ENCODE peak calls at places on chromosomes 7 and 10, in six cellular contexts. Q, J, B, C, V and G are unnamed samples.
A peak's percentile ranks its signal among the peaks of the same experiment; 100 is the strongest.

GRCh38 chr10:15725603-15726002 is 5.9 kb upstream of the ITGA8 start:
- DNase-seq in C (peak; percentile 60), B (peak; percentile 49), J (no peak), V (peak; percentile 90), Q (peak; percentile 81), G (peak; percentile 28)

GRCh38 chr7:32357535-32358277 is 132.5 kb downstream of the LSM5 start:
- DNase-seq in Q (peak; percentile 0), B (no peak), V (no peak), C (no peak), J (no peak), G (no peak)

GRCh38 chr7:43639858-43640491 is 57.1 kb downstream of the STK17A start:
- DNase-seq in Q (peak; percentile 83), B (peak; percentile 98), V (peak; percentile 86), J (no peak), C (no peak), G (peak; percentile 60)

GRCh38 chr10:50658165-50658564 is 34.4 kb upstream of the SGMS1 start:
- DNase-seq in Q (no peak), C (no peak), B (no peak), V (no peak), J (no peak), G (no peak)

GRCh38 chr10:7231420-7232414 is 179.1 kb downstream of the SFMBT2 start:
- DNase-seq in J (no peak), B (no peak), Q (no peak), V (no peak), C (no peak), G (no peak)

GRCh38 chr10:73480158-73480557 is 15.7 kb downstream of the PPP3CB start:
- DNase-seq in J (no peak), V (peak; percentile 34), Q (peak; percentile 75), C (no peak), B (peak; percentile 21), G (no peak)

GRCh38 chr7:93717217-93717900 is 142.8 kb upstream of the CALCR start:
- DNase-seq in B (no peak), V (no peak), J (no peak), Q (peak; percentile 63), C (no peak), G (no peak)

GRCh38 chr7:126727930-126728331 is 524.8 kb downstream of the GRM8 start:
- DNase-seq in B (peak; percentile 44), Q (peak; percentile 23), J (no peak), C (no peak), V (no peak), G (no peak)

GRCh38 chr7:36923831-36924555 is 199.7 kb upstream of the AOAH start:
- DNase-seq in B (no peak), C (no peak), J (no peak), V (no peak), Q (no peak), G (peak; percentile 27)

GRCh38 chr10:55500931-55501559 is 700.0 kb upstream of the PCDH15 start:
- DNase-seq in B (peak; percentile 57), V (no peak), J (peak; percentile 68), C (peak; percentile 3), Q (peak; percentile 52), G (peak; percentile 18)

GRCh38 chr10:130234171-130234965 is 98.2 kb downstream of the GLRX3 start:
- DNase-seq in J (peak; percentile 20), Q (no peak), B (no peak), C (no peak), V (no peak), G (no peak)

GRCh38 chr7:55476071-55476803 is 96.1 kb downstream of the VOPP1 start:
- DNase-seq in J (no peak), Q (peak; percentile 80), V (peak; percentile 41), C (no peak), B (no peak), G (no peak)

GRCh38 chr10:5511231-5511884 is 12.0 kb upstream of the CALML5 start:
- DNase-seq in Q (no peak), J (no peak), V (no peak), B (no peak), C (no peak), G (no peak)

GRCh38 chr10:75653761-75654160 is 222.3 kb downstream of the LRMDA start:
- DNase-seq in V (no peak), C (no peak), Q (no peak), J (no peak), B (no peak), G (no peak)

GRCh38 chr10:11016959-11017574 is 605 bp upstream of the CELF2 start:
- DNase-seq in Q (peak; percentile 63), C (no peak), J (no peak), V (no peak), B (no peak), G (no peak)

GRCh38 chr10:12949248-12949647 is 52.3 kb downstream of the CCDC3 start:
- DNase-seq in V (no peak), Q (no peak), C (no peak), J (no peak), B (no peak), G (no peak)

GRCh38 chr7:106138776-106139175 is 26.7 kb upstream of the SYPL1 start:
- DNase-seq in B (no peak), Q (no peak), V (no peak), J (no peak), C (no peak), G (no peak)

GRCh38 chr7:74099031-74099430 is 15.4 kb downstream of the LIMK1 start:
- DNase-seq in V (no peak), B (no peak), J (no peak), Q (no peak), C (no peak), G (no peak)

GRCh38 chr7:74103219-74103772 is 19.7 kb downstream of the LIMK1 start:
- DNase-seq in J (no peak), C (no peak), V (no peak), Q (no peak), B (no peak), G (no peak)

GRCh38 chr7:74104702-74105101 is 21.1 kb downstream of the LIMK1 start:
- DNase-seq in J (no peak), Q (no peak), V (peak; percentile 5), C (no peak), B (no peak), G (no peak)

GRCh38 chr7:74097937-74098614 is 14.5 kb downstream of the LIMK1 start:
- DNase-seq in B (peak; percentile 62), C (peak; percentile 67), J (no peak), V (peak; percentile 92), Q (peak; percentile 98), G (peak; percentile 36)

DNA sequence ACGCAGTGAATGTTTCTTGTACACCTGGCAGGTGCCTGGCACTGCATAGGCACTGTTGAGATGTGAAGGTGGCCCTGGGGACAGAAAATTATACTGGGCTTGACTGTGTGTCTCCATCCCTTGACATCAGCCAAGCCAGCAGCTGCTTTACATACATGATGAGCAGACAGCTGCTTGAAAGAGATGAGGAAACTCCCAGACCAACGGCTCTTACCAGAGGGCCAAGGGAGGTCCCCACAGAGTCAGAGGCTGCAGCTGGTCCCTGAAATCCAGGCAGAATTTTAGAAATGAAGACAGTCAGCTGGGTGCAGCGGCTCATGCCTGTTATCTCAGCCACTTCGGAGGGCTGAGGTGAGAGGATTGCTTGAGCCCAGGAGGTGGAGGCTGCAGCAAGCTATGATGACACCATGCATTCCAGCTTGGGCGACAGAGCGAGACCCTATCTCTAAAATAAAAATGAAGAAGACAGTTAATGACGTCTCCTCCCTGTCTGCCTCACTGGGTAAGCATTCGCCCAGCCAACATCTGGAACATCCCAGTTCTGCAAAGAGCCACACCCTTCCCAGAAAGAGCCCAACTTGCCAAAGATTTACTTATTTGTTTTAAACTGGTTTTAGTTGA is 17.6 kb downstream of the LIMK1 start:
- DNase-seq in C (no peak), Q (peak; percentile 68), V (peak; percentile 4), J (no peak), B (no peak), G (peak; percentile 29)
- H3K9ac ChIP-seq in C (no peak overlapping the region), Q (peak overlapping the region; percentile 23), V (no peak overlapping the region), J (no peak overlapping the region), B (no peak overlapping the region), G (no peak overlapping the region)

GRCh38 chr10:42479057-42479456 is 159.3 kb downstream of the ZNF33B start:
- DNase-seq in J (no peak), C (no peak), V (no peak), B (no peak), Q (no peak), G (no peak)

GRCh38 chr10:42475168-42476098 is 162.9 kb downstream of the ZNF33B start:
- DNase-seq in Q (peak; percentile 36), V (peak; percentile 62), J (no peak), B (peak; percentile 29), C (peak; percentile 86), G (no peak)

GRCh38 chr10:42477170-42477569 is 161.2 kb downstream of the ZNF33B start:
- DNase-seq in J (no peak), C (peak; percentile 44), B (no peak), Q (no peak), V (no peak), G (no peak)

GRCh38 chr10:42476101-42476500 is 162.3 kb downstream of the ZNF33B start:
- DNase-seq in C (no peak), B (no peak), V (peak; percentile 14), J (no peak), Q (no peak), G (no peak)
- H3K9me3 ChIP-seq in C (no peaks in the 10 kb centered on the region), B (no peaks in the 10 kb centered on the region), V (no peaks in the 10 kb centered on the region), J (peaks cover 76% of the 10 kb centered on the region), Q (no peaks in the 10 kb centered on the region), G (no peaks in the 10 kb centered on the region)

DNA sequence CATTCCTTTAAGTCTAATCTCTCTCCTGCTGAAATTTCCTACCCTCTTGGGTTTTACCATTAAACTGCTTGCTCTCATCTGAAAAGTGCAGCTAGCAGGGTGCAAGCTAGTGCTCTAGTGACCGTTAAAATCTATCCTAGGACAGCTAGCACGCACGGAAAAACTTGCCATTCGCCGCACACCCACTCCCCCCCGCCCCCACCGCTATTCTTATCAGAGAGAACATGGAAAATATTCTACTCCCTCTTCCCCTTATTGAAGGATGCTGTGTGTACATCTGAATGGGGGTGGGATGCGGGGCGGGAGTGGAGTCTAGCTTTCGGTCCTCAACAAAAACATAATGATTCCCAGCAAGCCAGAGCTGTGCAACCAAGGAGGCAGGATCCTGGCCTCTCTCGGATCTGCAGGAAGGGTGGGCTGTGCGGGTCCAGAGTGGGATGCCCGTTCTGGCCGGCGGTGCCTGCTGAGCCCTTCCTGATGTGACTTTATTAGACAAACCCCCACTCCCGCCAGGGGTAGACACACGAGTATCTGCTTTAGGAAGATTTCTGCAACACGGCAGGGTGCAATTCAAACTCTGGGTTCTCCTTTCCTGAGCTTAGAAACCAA is 1.1 kb upstream of the ADRA2A start:
- DNase-seq in V (no peak), B (no peak), Q (no peak), C (no peak), J (no peak), G (no peak)
- H3K9ac ChIP-seq in V (peak overlapping the region; percentile 71), B (no peak overlapping the region), Q (no peak overlapping the region), C (no peak overlapping the region), J (no peak overlapping the region), G (no peak overlapping the region)

GRCh38 chr7:147400221-147400689 is 1190.3 kb upstream of the C7orf33 start:
- DNase-seq in C (no peak), Q (peak; percentile 61), V (peak; percentile 74), J (no peak), B (no peak), G (no peak)
- H3K9me3 ChIP-seq in C (no peaks in the 10 kb centered on the region), Q (no peaks in the 10 kb centered on the region), V (no peaks in the 10 kb centered on the region), J (no peaks in the 10 kb centered on the region), B (peaks cover 2% of the 10 kb centered on the region), G (no peaks in the 10 kb centered on the region)